ENCODE peak calls at places on chromosomes 16 and 17, in four cellular contexts. R is iPS DF 6.9, W is prostate gland, Y is tibial artery. M is an unnamed sample.

GRCh38 chr17:16872836-16873653 is 98.9 kb downstream of the TNFRSF13B start:
- DNase-seq in R (peak; percentile 31), W (no peak), Y (no peak), M (no peak)

GRCh38 chr16:51523400-51523799 is 372.3 kb upstream of the SALL1 start:
- DNase-seq in R (no peak), W (no peak), Y (no peak), M (no peak)

GRCh38 chr17:4667166-4667565 is 25.7 kb upstream of the ALOX15 start:
- DNase-seq in R (no peak), W (no peak), Y (no peak), M (no peak)

GRCh38 chr17:67125417-67125816 is 81.1 kb downstream of the CACNG1 start:
- DNase-seq in R (no peak), W (no peak), Y (no peak), M (no peak)

GRCh38 chr16:19588661-19589060 is 33.2 kb downstream of the VPS35L start:
- DNase-seq in R (no peak), W (no peak), Y (no peak), M (no peak)

GRCh38 chr17:5078106-5079028 is at the start of gene ZFP3:
- DNase-seq in R (no peak), W (peak; percentile 75), Y (peak; percentile 76), M (no peak)

GRCh38 chr17:67312265-67312664 is 54.1 kb downstream of the PSMD12 start:
- DNase-seq in R (no peak), W (no peak), Y (no peak), M (no peak)

GRCh38 chr16:28623172-28623711 is 13.4 kb upstream of the SULT1A1 start:
- DNase-seq in R (no peak), W (no peak), Y (no peak), M (no peak)

GRCh38 chr17:38428643-38429371 is 543 bp downstream of the ARHGAP23 start:
- DNase-seq in R (no peak), W (no peak), Y (peak; percentile 51), M (no peak)

GRCh38 chr16:86508028-86508946 is 2.0 kb upstream of the FOXF1 start:
- DNase-seq in R (no peak), W (no peak), Y (no peak), M (no peak)

GRCh38 chr17:7041607-7042506 is 2.0 kb downstream of the SLC16A11 start:
- DNase-seq in R (no peak), W (no peak), Y (no peak), M (no peak)

GRCh38 chr17:72591500-72592241 is 470.9 kb downstream of the SOX9 start:
- DNase-seq in R (no peak), W (no peak), Y (no peak), M (no peak)

GRCh38 chr16:77273-77806 is 685 bp upstream of the MPG start:
- DNase-seq in R (no peak), W (no peak), Y (no peak), M (no peak)

GRCh38 chr16:77807-78443 is at the start of gene MPG:
- DNase-seq in R (no peak), W (peak; percentile 80), Y (peak; percentile 84), M (no peak)

GRCh38 chr16:75580-76501 is 2.2 kb upstream of the MPG start:
- DNase-seq in R (no peak), W (no peak), Y (peak; percentile 91), M (no peak)

GRCh38 chr16:78444-79145 is 570 bp downstream of the MPG start:
- DNase-seq in R (no peak), W (no peak), Y (no peak), M (no peak)

GRCh38 chr16:76535-77272 is 1.3 kb upstream of the MPG start:
- DNase-seq in R (no peak), W (no peak), Y (peak; percentile 88), M (no peak)
- H3K4me1 ChIP-seq in R (peaks cover 26% of the 10 kb centered on the region), W (peaks cover 29% of the 10 kb centered on the region), Y (peaks cover 72% of the 10 kb centered on the region), M (peaks cover 46% of the 10 kb centered on the region)

GRCh38 chr16:17084134-17084533 is 386.6 kb downstream of the XYLT1 start:
- DNase-seq in R (no peak), W (no peak), Y (no peak), M (no peak)

GRCh38 chr16:17078950-17079631 is 391.7 kb downstream of the XYLT1 start:
- DNase-seq in R (no peak), W (no peak), Y (no peak), M (no peak)

GRCh38 chr16:17083628-17084027 is 387.1 kb downstream of the XYLT1 start:
- DNase-seq in R (peak; percentile 85), W (no peak), Y (no peak), M (no peak)

GRCh38 chr16:17080105-17080504 is 390.7 kb downstream of the XYLT1 start:
- DNase-seq in R (no peak), W (no peak), Y (no peak), M (no peak)

GRCh38 chr16:17082126-17082882 is 388.5 kb downstream of the XYLT1 start:
- DNase-seq in R (peak; percentile 57), W (no peak), Y (no peak), M (no peak)
- H3K27ac ChIP-seq in R (no peak overlapping the region), W (no peak overlapping the region), Y (no peak overlapping the region), M (no peak overlapping the region)

GRCh38 chr17:78118801-78119241 is 9.7 kb downstream of the TMC6 start:
- DNase-seq in R (no peak), W (no peak), Y (no peak), M (no peak)

GRCh38 chr17:78117027-78117981 is 11.3 kb downstream of the TMC6 start:
- DNase-seq in R (no peak), W (no peak), Y (no peak), M (no peak)

GRCh38 chr17:78114831-78115723 is 13.5 kb downstream of the TMC6 start:
- DNase-seq in R (no peak), W (peak; percentile 93), Y (no peak), M (no peak)

GRCh38 chr17:78113804-78114785 is 14.5 kb downstream of the TMC6 start:
- DNase-seq in R (no peak), W (no peak), Y (no peak), M (no peak)

GRCh38 chr17:78116411-78116810 is 12.1 kb downstream of the TMC6 start:
- DNase-seq in R (no peak), W (no peak), Y (no peak), M (no peak)
- H3K4me1 ChIP-seq in R (no peaks in the 10 kb centered on the region), W (peaks cover 25% of the 10 kb centered on the region), Y (peaks cover 10% of the 10 kb centered on the region), M (no peaks in the 10 kb centered on the region)

GRCh38 chr16:13829712-13830304 is 90.1 kb upstream of the ERCC4 start:
- DNase-seq in R (no peak), W (no peak), Y (no peak), M (no peak)

GRCh38 chr16:13839577-13839976 is 80.4 kb upstream of the ERCC4 start:
- DNase-seq in R (no peak), W (no peak), Y (no peak), M (no peak)

GRCh38 chr16:13833510-13833909 is 86.4 kb upstream of the ERCC4 start:
- DNase-seq in R (no peak), W (no peak), Y (no peak), M (no peak)

GRCh38 chr16:13835935-13836334 is 84.0 kb upstream of the ERCC4 start:
- DNase-seq in R (no peak), W (no peak), Y (no peak), M (no peak)

GRCh38 chr16:13835357-13835756 is 84.6 kb upstream of the ERCC4 start:
- DNase-seq in R (no peak), W (no peak), Y (no peak), M (no peak)
- H3K27ac ChIP-seq in R (no peak overlapping the region), W (no peak overlapping the region), Y (no peak overlapping the region), M (no peak overlapping the region)

GRCh38 chr16:64408699-64409098 is 713.2 kb downstream of the CDH11 start:
- DNase-seq in R (peak; percentile 5), W (no peak), Y (no peak), M (no peak)
- H3K4me1 ChIP-seq in R (no peaks in the 10 kb centered on the region), W (no peaks in the 10 kb centered on the region), Y (peaks cover 4% of the 10 kb centered on the region), M (no peaks in the 10 kb centered on the region)

GRCh38 chr16:78915916-78916315 is 684.6 kb downstream of the MAF start:
- DNase-seq in R (no peak), W (no peak), Y (no peak), M (no peak)
- H3K27ac ChIP-seq in R (no peak overlapping the region), W (no peak overlapping the region), Y (no peak overlapping the region), M (no peak overlapping the region)

DNA sequence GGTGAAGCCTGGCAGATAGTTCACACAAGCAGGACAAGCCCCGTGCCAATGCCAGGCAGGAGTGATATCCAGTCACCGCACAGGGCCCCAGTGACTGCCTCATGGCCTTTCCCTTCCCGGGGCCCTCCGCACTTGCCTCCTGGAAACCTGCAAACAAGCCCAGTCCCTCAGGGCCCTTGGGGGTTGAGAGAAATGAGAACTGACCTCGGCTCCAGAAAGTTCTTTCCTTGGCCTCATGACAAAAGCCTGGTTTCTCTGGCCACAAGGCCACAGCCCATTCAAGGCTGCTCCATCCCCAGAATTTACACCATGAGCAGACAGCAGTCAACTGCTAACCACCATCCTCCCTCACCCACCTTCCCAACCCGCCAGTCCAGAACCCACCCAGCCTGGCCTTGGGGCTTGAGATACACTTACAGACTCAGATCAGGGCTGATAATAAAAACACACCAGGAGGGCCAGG is 77.6 kb downstream of the CCDC182 start:
- DNase-seq in R (no peak), W (no peak), Y (no peak), M (no peak)
- H3K4me1 ChIP-seq in R (peaks cover 10% of the 10 kb centered on the region), W (no peaks in the 10 kb centered on the region), Y (peaks cover 14% of the 10 kb centered on the region), M (peaks cover 5% of the 10 kb centered on the region)

GRCh38 chr16:2042171-2042570 is 5.5 kb downstream of the NTHL1 start:
- DNase-seq in R (no peak), W (no peak), Y (no peak), M (no peak)
- H3K27ac ChIP-seq in R (no peak overlapping the region), W (peak overlapping the region; percentile 5), Y (peak overlapping the region; percentile 12), M (peak overlapping the region; percentile 35)

GRCh38 chr17:2174048-2174447 is 119.1 kb downstream of the HIC1 start:
- DNase-seq in R (no peak), W (no peak), Y (no peak), M (no peak)
- H3K4me1 ChIP-seq in R (no peaks in the 10 kb centered on the region), W (peaks cover 27% of the 10 kb centered on the region), Y (peaks cover 69% of the 10 kb centered on the region), M (no peaks in the 10 kb centered on the region)